ENCODE peak calls at places on chromosomes 6 and 20, in four cellular contexts. X, V, S and U are unnamed samples.

GRCh38 chr6:35718911-35719381 is 17.9 kb upstream of the ARMC12 start:
- DNase-seq in X (no peak), V (no peak), S (no peak), U (no peak)

GRCh38 chr6:43331876-43332275 is 23.2 kb upstream of the CRIP3 start:
- DNase-seq in X (no peak), V (no peak), S (no peak), U (no peak)

GRCh38 chr6:139184050-139184826 is 49.4 kb downstream of the HECA start:
- DNase-seq in S (no peak), X (no peak), V (no peak), U (no peak)

GRCh38 chr20:58086763-58087566 is 141.5 kb downstream of the ANKRD60 start:
- DNase-seq in X (peak; percentile 55), V (no peak), S (no peak), U (peak; percentile 28)

GRCh38 chr6:27893059-27893835 is 18.9 kb downstream of the OR2B2 start:
- DNase-seq in V (peak; percentile 95), S (peak; percentile 85), X (peak; percentile 71), U (peak; percentile 98)

GRCh38 chr6:41536884-41537347 is 9.3 kb upstream of the FOXP4 start:
- DNase-seq in S (no peak), V (no peak), X (no peak), U (peak; percentile 41)

GRCh38 chr6:11810854-11811643 is 32.4 kb upstream of the ADTRP start:
- DNase-seq in X (no peak), V (no peak), S (no peak), U (no peak)

GRCh38 chr6:116969211-116969863 is 92.3 kb downstream of the RFX6 start:
- DNase-seq in S (no peak), V (no peak), X (no peak), U (peak; percentile 63)

GRCh38 chr20:57611605-57612311 is 8.5 kb downstream of the ZBP1 start:
- DNase-seq in V (peak; percentile 75), X (no peak), S (no peak), U (no peak)

GRCh38 chr20:11271319-11271718 is 597.5 kb upstream of the JAG1 start:
- DNase-seq in S (no peak), X (no peak), V (no peak), U (no peak)

GRCh38 chr6:52551483-52552277 is 25.2 kb downstream of the TRAM2 start:
- DNase-seq in X (peak; percentile 71), V (no peak), S (no peak), U (no peak)

GRCh38 chr6:170063851-170064617 is 226.8 kb downstream of the DLL1 start:
- DNase-seq in X (no peak), V (peak; percentile 48), S (no peak), U (no peak)

GRCh38 chr20:64129146-64129782 is 21.9 kb upstream of the NPBWR2 start:
- DNase-seq in S (no peak), V (peak; percentile 39), X (no peak), U (no peak)

GRCh38 chr20:45087814-45088213 is 13.1 kb downstream of the KCNS1 start:
- DNase-seq in V (no peak), S (no peak), X (no peak), U (no peak)

GRCh38 chr6:130697661-130698535 is 129.3 kb upstream of the SMLR1 start:
- DNase-seq in X (no peak), S (peak; percentile 21), V (no peak), U (peak; percentile 44)

GRCh38 chr6:154229796-154230195 is 126.8 kb downstream of the IPCEF1 start:
- DNase-seq in S (no peak), X (no peak), V (no peak), U (no peak)

GRCh38 chr6:19312291-19312978 is 524.7 kb upstream of the ID4 start:
- DNase-seq in X (no peak), S (no peak), V (no peak), U (no peak)

GRCh38 chr20:11769825-11770224 is 147.9 kb upstream of the BTBD3 start:
- DNase-seq in X (no peak), S (no peak), V (no peak), U (no peak)

GRCh38 chr6:73249998-73250397 is 13.0 kb downstream of the KHDC1 start:
- DNase-seq in V (no peak), X (no peak), S (no peak), U (no peak)

GRCh38 chr6:104859225-104860146 is at the start of gene HACE1:
- DNase-seq in X (peak; percentile 72), V (peak; percentile 97), S (peak; percentile 80), U (peak; percentile 90)

GRCh38 chr6:28587011-28587745 is 61.5 kb downstream of the GPX5 start:
- DNase-seq in S (no peak), X (peak; percentile 61), V (peak; percentile 83), U (peak; percentile 14)

GRCh38 chr6:125781307-125781868 is 9.4 kb upstream of the NCOA7 start:
- DNase-seq in V (peak; percentile 76), S (peak; percentile 43), X (no peak), U (peak; percentile 80)

GRCh38 chr20:57470212-57470522 is 54.8 kb downstream of the CTCFL start:
- DNase-seq in X (no peak), S (no peak), V (peak; percentile 65), U (no peak)

GRCh38 chr6:40671338-40672050 is 84.3 kb upstream of the LRFN2 start:
- DNase-seq in S (no peak), X (no peak), V (peak; percentile 35), U (no peak)

GRCh38 chr20:48156951-48157700 is 371.8 kb upstream of the SULF2 start:
- DNase-seq in X (no peak), V (no peak), S (no peak), U (no peak)

GRCh38 chr6:133917781-133918180 is 28.9 kb downstream of the TCF21 start:
- DNase-seq in X (no peak), S (no peak), V (no peak), U (no peak)

GRCh38 chr6:161068296-161068695 is 76.7 kb downstream of the MAP3K4 start:
- DNase-seq in S (no peak), V (no peak), X (no peak), U (no peak)

GRCh38 chr20:326645-327031 is 1.3 kb downstream of the SOX12 start:
- DNase-seq in X (no peak), S (peak; percentile 24), V (peak; percentile 90), U (peak; percentile 64)

GRCh38 chr6:160973856-160974255 is 17.7 kb upstream of the MAP3K4 start:
- DNase-seq in V (no peak), X (no peak), S (no peak), U (no peak)

GRCh38 chr6:121510568-121511177 is 75.2 kb downstream of the GJA1 start:
- DNase-seq in S (no peak), V (no peak), X (no peak), U (no peak)

GRCh38 chr6:121516331-121516730 is 80.9 kb downstream of the GJA1 start:
- DNase-seq in X (no peak), V (no peak), S (no peak), U (no peak)

GRCh38 chr6:121520337-121521163 is 85.1 kb downstream of the GJA1 start:
- DNase-seq in V (no peak), S (no peak), X (no peak), U (no peak)

GRCh38 chr6:121521164-121521555 is 85.7 kb downstream of the GJA1 start:
- DNase-seq in X (no peak), S (no peak), V (no peak), U (no peak)

GRCh38 chr6:121515615-121516265 is 80.3 kb downstream of the GJA1 start:
- DNase-seq in S (no peak), V (no peak), X (no peak), U (no peak)
- TF ChIP-seq POLR2A in S (no peak), V (no peak), X (no peak), U (no peak)

GRCh38 chr20:49247169-49247734 is 28.0 kb downstream of the DDX27 start:
- DNase-seq in X (no peak), V (no peak), S (no peak), U (no peak)
- TF ChIP-seq POLR2A in X (no peak), V (no peak), S (no peak), U (no peak)

DNA sequence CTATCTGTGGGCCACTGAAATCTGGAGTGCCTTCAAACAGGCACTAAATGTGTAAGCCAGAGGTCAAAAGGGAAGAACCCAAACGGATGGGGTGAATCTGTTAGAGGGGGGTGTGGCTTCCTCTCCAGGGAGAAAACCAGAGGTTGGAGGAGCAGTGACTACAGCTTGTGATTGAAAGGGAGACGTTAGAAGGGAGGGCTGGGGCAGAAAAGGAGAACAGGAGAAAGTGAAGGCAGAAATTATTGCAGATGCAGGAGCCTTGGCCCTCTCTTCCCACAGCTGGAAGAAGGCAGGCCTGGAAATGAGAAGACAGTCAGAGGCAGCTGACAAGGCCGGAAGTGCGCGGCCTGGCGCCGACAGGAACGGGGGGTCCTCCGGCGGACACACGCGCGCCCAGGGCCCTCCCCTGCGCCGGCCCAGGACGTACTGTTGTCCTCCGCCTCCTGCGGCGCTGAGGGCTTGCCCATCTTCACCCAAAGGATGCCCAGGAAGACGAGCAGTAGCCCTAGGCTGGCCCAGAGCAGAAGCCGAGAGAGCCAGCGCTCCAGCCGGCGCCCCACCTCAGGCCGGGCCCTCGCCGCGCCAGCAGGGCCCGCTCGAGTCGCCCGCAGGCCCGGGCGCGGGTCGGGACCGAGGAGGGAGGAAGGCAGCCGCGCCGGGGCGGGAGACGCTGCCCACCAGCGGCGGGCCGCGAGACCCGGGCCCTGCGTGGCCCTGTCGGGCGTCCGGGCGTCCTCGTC is 806 bp downstream of the LEMD2 start:
- DNase-seq in X (peak; percentile 65), S (peak; percentile 73), V (peak; percentile 94), U (peak; percentile 62)
- TF ChIP-seq POLR2A in X (peak; percentile 57), S (no peak), V (no peak), U (no peak)

GRCh38 chr6:31826793-31827285 is 699 bp upstream of the HSPA1B start:
- DNase-seq in X (peak; percentile 68), V (peak; percentile 90), S (peak; percentile 93), U (peak; percentile 93)
- TF ChIP-seq POLR2A in X (no peak), V (no peak), S (no peak), U (no peak)